ENCODE peak calls at places on chromosomes 2 and 18, in nine cellular contexts. R is left lobe of liver; T is fibroblast of gingiva; Z is WTC11; B is NCI-H1092; G is foreskin fibroblast; K is GM04503; M is stimulated activated CD4-positive, alpha-beta T cell treated with anti-CD3 and anti-CD28 coated beads, Interleukin-2, amount 100 ng/mL, for 24 hours; W is amniotic stem cell. L is an unnamed sample.

GRCh38 chr2:164456599-164456998 is 164.7 kb downstream of the GRB14 start:
- DNase-seq in R (no peak), T (no peak), Z (no peak), B (peak), G (peak), K (no peak), M (no peak), W (no peak), L (no peak)

GRCh38 chr18:68148862-68149261 is 566.0 kb downstream of the TMX3 start:
- DNase-seq in R (no peak), T (no peak), Z (no peak), B (no peak), G (no peak), K (no peak), M (no peak), W (no peak), L (no peak)

GRCh38 chr18:42047721-42048120 is 92.7 kb downstream of the PIK3C3 start:
- DNase-seq in R (no peak), T (peak), Z (no peak), B (no peak), G (peak), K (no peak), M (no peak), W (no peak), L (no peak)

GRCh38 chr2:79099140-79099686 is 11.4 kb upstream of the REG1B start:
- DNase-seq in R (no peak), T (no peak), Z (no peak), B (no peak), G (no peak), K (no peak), M (no peak), W (no peak), L (no peak)

GRCh38 chr18:58887613-58887963 is 22.9 kb downstream of the ZNF532 start:
- DNase-seq in R (no peak), T (peak), Z (no peak), B (no peak), G (no peak), K (no peak), M (no peak), W (no peak), L (no peak)

GRCh38 chr2:24840962-24841945 is 48.0 kb downstream of the CENPO start:
- DNase-seq in R (no peak), T (no peak), Z (no peak), B (no peak), G (no peak), K (no peak), M (no peak), W (no peak), L (no peak)

GRCh38 chr2:10417551-10418335 is 30.4 kb downstream of the ODC1 start:
- DNase-seq in R (no peak), T (no peak), Z (no peak), B (no peak), G (no peak), K (no peak), M (no peak), W (no peak), L (no peak)

GRCh38 chr18:44856157-44856556 is 175.5 kb downstream of the SETBP1 start:
- DNase-seq in R (no peak), T (no peak), Z (no peak), B (no peak), G (no peak), K (no peak), M (no peak), W (no peak), L (no peak)

GRCh38 chr2:5164806-5165525 is 527.2 kb upstream of the SOX11 start:
- DNase-seq in R (no peak), T (peak), Z (no peak), B (no peak), G (peak), K (no peak), M (no peak), W (peak), L (peak)

GRCh38 chr2:96934831-96935545 is 51.4 kb downstream of the FAM178B start:
- DNase-seq in R (no peak), T (no peak), Z (no peak), B (no peak), G (no peak), K (no peak), M (no peak), W (no peak), L (no peak)

GRCh38 chr18:5444269-5444668 is 99.5 kb downstream of the EPB41L3 start:
- DNase-seq in R (no peak), T (no peak), Z (no peak), B (no peak), G (peak), K (no peak), M (no peak), W (no peak), L (no peak)

GRCh38 chr2:100752628-100753333 is 67.2 kb upstream of the NPAS2 start:
- DNase-seq in R (no peak), T (peak), Z (no peak), B (no peak), G (peak), K (peak), M (no peak), W (peak), L (no peak)

GRCh38 chr2:217017788-217018187 is 157.9 kb upstream of the TNP1 start:
- DNase-seq in R (no peak), T (no peak), Z (no peak), B (no peak), G (no peak), K (no peak), M (no peak), W (no peak), L (no peak)

GRCh38 chr2:235230809-235231601 is 262.8 kb upstream of the AGAP1 start:
- DNase-seq in R (no peak), T (peak), Z (no peak), B (peak), G (peak), K (peak), M (no peak), W (no peak), L (no peak)

L was measured in brain pericyte.